ENCODE peak calls at places on chromosomes 3 and 15, in ten cellular contexts. Z, X, H, I, C, J, D, P, K and R are unnamed samples.

GRCh38 chr3:46052531-46052930 is 25.2 kb upstream of the XCR1 start:
- DNase-seq in Z (no peak), X (no peak), H (no peak), I (no peak), C (no peak), J (no peak), D (no peak), P (no peak), K (no peak), R (no peak)

GRCh38 chr3:15333099-15333956 is 942 bp upstream of the SH3BP5 start:
- DNase-seq in Z (no peak), X (no peak), H (no peak), I (no peak), C (no peak), J (no peak), D (no peak), P (no peak), K (no peak), R (no peak)

GRCh38 chr3:55966566-55966965 is 479.5 kb upstream of the WNT5A start:
- DNase-seq in Z (no peak), X (no peak), H (no peak), I (no peak), C (no peak), J (no peak), D (no peak), P (no peak), K (no peak), R (no peak)

GRCh38 chr3:72776-73175 is 123.8 kb upstream of the CHL1 start:
- DNase-seq in Z (no peak), X (no peak), H (no peak), I (no peak), C (peak; percentile 13), J (no peak), D (peak; percentile 40), P (no peak), K (no peak), R (no peak)

GRCh38 chr3:49716169-49716568 is 3.3 kb downstream of the AMIGO3 start:
- DNase-seq in Z (no peak), X (no peak), H (peak; percentile 10), I (no peak), C (no peak), J (no peak), D (no peak), P (no peak), K (peak; percentile 16), R (no peak)

GRCh38 chr15:43977072-43977884 is 150.5 kb downstream of the WDR76 start:
- DNase-seq in Z (peak; percentile 56), X (peak; percentile 37), H (no peak), I (no peak), C (no peak), J (no peak), D (no peak), P (no peak), K (no peak), R (peak; percentile 90)

GRCh38 chr3:123320224-123320623 is 118.5 kb downstream of the SEC22A start:
- DNase-seq in Z (no peak), X (no peak), H (no peak), I (no peak), C (no peak), J (no peak), D (no peak), P (no peak), K (no peak), R (no peak)

GRCh38 chr15:95556866-95557225 is 773.7 kb upstream of the NR2F2 start:
- DNase-seq in Z (no peak), X (no peak), H (no peak), I (no peak), C (peak; percentile 52), J (no peak), D (no peak), P (no peak), K (no peak), R (no peak)

GRCh38 chr3:104646196-104646595 is 720.5 kb upstream of the ALCAM start:
- DNase-seq in Z (no peak), X (no peak), H (no peak), I (no peak), C (no peak), J (no peak), D (no peak), P (no peak), K (no peak), R (no peak)

GRCh38 chr3:112653881-112654300 is 12.9 kb upstream of the CCDC80 start:
- DNase-seq in Z (no peak), X (no peak), H (no peak), I (no peak), C (peak; percentile 80), J (peak; percentile 59), D (peak; percentile 93), P (no peak), K (peak; percentile 84), R (no peak)

GRCh38 chr3:40129981-40130380 is 179.5 kb upstream of the EIF1B start:
- DNase-seq in Z (no peak), X (no peak), H (no peak), I (no peak), C (no peak), J (no peak), D (no peak), P (no peak), K (no peak), R (no peak)

GRCh38 chr3:72044231-72044935 is 259.4 kb upstream of the PROK2 start:
- DNase-seq in Z (no peak), X (no peak), H (no peak), I (no peak), C (no peak), J (no peak), D (peak; percentile 32), P (no peak), K (no peak), R (no peak)

GRCh38 chr3:29614954-29615353 is 334.1 kb downstream of the RBMS3 start:
- DNase-seq in Z (no peak), X (no peak), H (no peak), I (no peak), C (no peak), J (no peak), D (no peak), P (no peak), K (no peak), R (no peak)

GRCh38 chr15:90560229-90560771 is 30.6 kb downstream of the CRTC3 start:
- DNase-seq in Z (no peak), X (no peak), H (peak; percentile 54), I (peak; percentile 32), C (peak; percentile 99), J (peak; percentile 61), D (peak; percentile 99), P (no peak), K (peak; percentile 84), R (no peak)

GRCh38 chr3:161142486-161142885 is 37.3 kb upstream of the B3GALNT1 start:
- DNase-seq in Z (no peak), X (no peak), H (no peak), I (no peak), C (no peak), J (no peak), D (peak; percentile 91), P (no peak), K (no peak), R (no peak)

GRCh38 chr3:38168988-38169363 is 3.6 kb downstream of the OXSR1 start:
- DNase-seq in Z (no peak), X (no peak), H (no peak), I (no peak), C (no peak), J (no peak), D (peak; percentile 78), P (no peak), K (no peak), R (peak; percentile 24)

GRCh38 chr3:163929253-163929652 is 1149.0 kb downstream of the SI start:
- DNase-seq in Z (no peak), X (no peak), H (no peak), I (no peak), C (no peak), J (no peak), D (no peak), P (no peak), K (no peak), R (no peak)

GRCh38 chr15:89496155-89497098 is at the start of gene RHCG:
- DNase-seq in Z (peak; percentile 37), X (no peak), H (peak; percentile 49), I (no peak), C (peak; percentile 50), J (no peak), D (peak; percentile 51), P (no peak), K (no peak), R (peak; percentile 61)
- H3K4me3 ChIP-seq in Z (no peak within 1 kb of the TSS), X (no peak within 1 kb of the TSS), H (no peak within 1 kb of the TSS), I (no peak within 1 kb of the TSS), C (peak within 1 kb of the TSS; percentile 19), J (peak within 1 kb of the TSS; percentile 44), D (no peak within 1 kb of the TSS), P (no peak within 1 kb of the TSS), K (peak within 1 kb of the TSS; percentile 13), R (no peak within 1 kb of the TSS)

GRCh38 chr15:96583671-96584070 is 253.2 kb downstream of the NR2F2 start:
- DNase-seq in Z (peak; percentile 71), X (no peak), H (no peak), I (no peak), C (peak; percentile 8), J (no peak), D (no peak), P (no peak), K (no peak), R (no peak)
- TF ChIP-seq CTCF in Z (peak; percentile 23), X (no peak), H (no peak), I (no peak), C (no peak), J (no peak), D (no peak), P (no peak), K (no peak), R (no peak)

DNA sequence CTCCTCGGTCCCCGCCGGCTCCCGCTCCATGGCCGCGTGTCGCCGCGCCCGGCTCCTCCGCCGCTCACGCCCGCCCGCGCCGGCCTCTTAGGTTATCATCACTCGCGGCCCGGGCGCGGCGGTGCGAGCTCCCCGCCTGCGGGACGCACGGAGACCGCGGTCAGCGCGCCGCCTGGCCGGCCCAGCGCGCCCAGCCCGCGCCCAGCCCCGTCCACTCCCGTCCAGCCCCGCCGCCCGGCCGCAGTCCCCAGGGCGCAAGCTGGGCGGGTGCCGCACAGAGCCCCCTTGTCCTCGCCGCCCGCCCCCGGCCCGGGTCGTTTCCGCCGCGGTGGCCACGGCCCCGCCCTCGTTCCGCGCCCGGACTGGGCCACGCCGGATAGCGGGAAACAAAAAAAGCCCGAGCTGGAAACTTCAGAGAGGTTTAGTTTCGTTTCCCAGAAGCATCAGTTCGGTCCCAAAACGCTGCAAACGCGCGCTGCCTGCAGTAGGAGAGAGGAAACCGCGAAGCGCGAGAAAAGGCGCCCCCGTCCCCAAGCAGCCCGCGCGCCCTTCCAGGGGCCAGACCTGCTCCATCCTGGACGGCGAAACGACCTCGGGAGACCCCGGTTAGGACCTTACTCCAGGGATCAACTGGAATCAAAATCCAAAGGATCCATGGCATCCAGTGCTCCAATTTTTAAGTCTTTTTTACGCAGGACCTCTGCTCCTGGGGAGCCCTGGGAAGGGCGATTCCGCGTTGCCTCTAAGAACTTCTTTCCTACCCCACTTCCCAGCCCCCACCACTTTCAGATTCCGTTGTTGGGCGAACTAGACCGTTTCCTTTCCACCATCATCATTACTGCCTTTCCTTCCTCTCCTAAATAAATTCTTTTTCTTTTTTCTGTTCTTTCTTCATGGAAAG is at the start of gene ATP10A:
- DNase-seq in Z (no peak), X (no peak), H (no peak), I (no peak), C (peak; percentile 42), J (peak; percentile 58), D (peak; percentile 62), P (peak; percentile 54), K (peak; percentile 40), R (no peak)
- H3K4me3 ChIP-seq in Z (no peak within 1 kb of the TSS), X (no peak within 1 kb of the TSS), H (no peak within 1 kb of the TSS), I (peak within 1 kb of the TSS; percentile 57), C (peak within 1 kb of the TSS; percentile 51), J (peak within 1 kb of the TSS; percentile 67), D (peak within 1 kb of the TSS; percentile 55), P (peak within 1 kb of the TSS; percentile 22), K (peak within 1 kb of the TSS; percentile 15), R (no peak within 1 kb of the TSS)

GRCh38 chr15:64092864-64093626 is 593 bp downstream of the CIAO2A start:
- DNase-seq in Z (peak; percentile 77), X (peak; percentile 79), H (peak; percentile 67), I (no peak), C (peak; percentile 53), J (peak; percentile 75), D (peak; percentile 51), P (peak; percentile 73), K (peak; percentile 74), R (peak; percentile 86)
- TF ChIP-seq CTCF in Z (peak; percentile 25), X (peak; percentile 66), H (peak; percentile 16), I (no peak), C (peak; percentile 10), J (no peak), D (no peak), P (no peak), K (no peak), R (peak; percentile 18)